ENCODE peak calls at places on chromosomes 4 and X, in eight cellular contexts. One of them, this sample, is unnamed.

GRCh38 chrX:2708016-2708415 is 16.9 kb downstream of the CD99 start:
- DNase-seq in mesothelial cell of epicardium: no peak
- DNase-seq in NCI-H2029: no peak
- DNase-seq in cardiac muscle cell: no peak
- DNase-seq in germinal center: no peak
- DNase-seq in HuH-7.5: no peak
- DNase-seq in endothelial cell: no peak
- DNase-seq in adipocyte: no peak
- DNase-seq in this sample: peak; percentile 35

GRCh38 chr4:111475001-111475400 is 670.3 kb upstream of the FAM241A start:
- DNase-seq in mesothelial cell of epicardium: no peak
- DNase-seq in NCI-H2029: no peak
- DNase-seq in cardiac muscle cell: peak; percentile 63
- DNase-seq in germinal center: no peak
- DNase-seq in HuH-7.5: no peak
- DNase-seq in endothelial cell: peak; percentile 61
- DNase-seq in adipocyte: peak; percentile 43
- DNase-seq in this sample: no peak

GRCh38 chrX:131752493-131753198 is 208.8 kb downstream of the OR13H1 start:
- DNase-seq in mesothelial cell of epicardium: no peak
- DNase-seq in NCI-H2029: no peak
- DNase-seq in cardiac muscle cell: no peak
- DNase-seq in germinal center: no peak
- DNase-seq in HuH-7.5: no peak
- DNase-seq in endothelial cell: no peak
- DNase-seq in adipocyte: peak; percentile 89
- DNase-seq in this sample: no peak

GRCh38 chrX:30735839-30736238 is 82.6 kb downstream of the GK start:
- DNase-seq in mesothelial cell of epicardium: no peak
- DNase-seq in NCI-H2029: no peak
- DNase-seq in cardiac muscle cell: peak; percentile 79
- DNase-seq in germinal center: peak; percentile 45
- DNase-seq in HuH-7.5: peak; percentile 12
- DNase-seq in endothelial cell: peak; percentile 59
- DNase-seq in adipocyte: peak; percentile 65
- DNase-seq in this sample: peak; percentile 65

GRCh38 chrX:23845316-23845932 is 62.3 kb downstream of the APOO start:
- DNase-seq in mesothelial cell of epicardium: no peak
- DNase-seq in NCI-H2029: no peak
- DNase-seq in cardiac muscle cell: no peak
- DNase-seq in germinal center: no peak
- DNase-seq in HuH-7.5: no peak
- DNase-seq in endothelial cell: no peak
- DNase-seq in adipocyte: no peak
- DNase-seq in this sample: no peak

GRCh38 chr4:96035727-96036126 is 195.8 kb downstream of the PDHA2 start:
- DNase-seq in mesothelial cell of epicardium: no peak
- DNase-seq in NCI-H2029: no peak
- DNase-seq in cardiac muscle cell: peak; percentile 52
- DNase-seq in germinal center: no peak
- DNase-seq in HuH-7.5: no peak
- DNase-seq in endothelial cell: peak; percentile 11
- DNase-seq in adipocyte: peak; percentile 29
- DNase-seq in this sample: no peak

GRCh38 chrX:134529481-134529880 is 69.5 kb downstream of the HPRT1 start:
- DNase-seq in mesothelial cell of epicardium: no peak
- DNase-seq in NCI-H2029: no peak
- DNase-seq in cardiac muscle cell: no peak
- DNase-seq in germinal center: no peak
- DNase-seq in HuH-7.5: no peak
- DNase-seq in endothelial cell: no peak
- DNase-seq in adipocyte: no peak
- DNase-seq in this sample: no peak

GRCh38 chrX:41121766-41122165 is 36.5 kb downstream of the USP9X start:
- DNase-seq in mesothelial cell of epicardium: no peak
- DNase-seq in NCI-H2029: no peak
- DNase-seq in cardiac muscle cell: no peak
- DNase-seq in germinal center: no peak
- DNase-seq in HuH-7.5: no peak
- DNase-seq in endothelial cell: no peak
- DNase-seq in adipocyte: no peak
- DNase-seq in this sample: no peak